ENCODE peak calls at places on chromosomes 4 and X, in six cellular contexts. I, Y, W, X, O and D are unnamed samples. For H3K4me1, the result is how much of the 10 kb centered on the place peaks cover.

GRCh38 chrX:69398881-69399280 is 105.2 kb upstream of the NALF2 start:
- DNase-seq in I (no peak), Y (no peak), W (no peak), X (no peak), O (no peak), D (no peak)

GRCh38 chr4:186722856-186723206 is 825 bp downstream of the FAT1 start:
- DNase-seq in I (no peak), Y (no peak), W (no peak), X (no peak), O (no peak), D (no peak)

GRCh38 chr4:144709159-144709558 is 63.2 kb downstream of the HHIP start:
- DNase-seq in I (no peak), Y (no peak), W (peak), X (no peak), O (peak), D (no peak)

GRCh38 chrX:111035256-111035655 is 60.7 kb upstream of the PAK3 start:
- DNase-seq in I (no peak), Y (no peak), W (no peak), X (no peak), O (no peak), D (no peak)

GRCh38 chrX:135974279-135974856 is 580 bp upstream of the MMGT1 start:
- DNase-seq in I (no peak), Y (peak), W (peak), X (peak), O (peak), D (peak)

GRCh38 chr4:119300072-119300387 is 21.9 kb downstream of the FABP2 start:
- DNase-seq in I (peak), Y (peak), W (peak), X (peak), O (no peak), D (peak)

GRCh38 chr4:188196134-188196735 is 57.0 kb downstream of the TRIML1 start:
- DNase-seq in I (no peak), Y (peak), W (no peak), X (no peak), O (no peak), D (no peak)

GRCh38 chr4:168440442-168441264 is 39.6 kb downstream of the DDX60L start:
- DNase-seq in I (no peak), Y (no peak), W (peak), X (no peak), O (peak), D (no peak)

GRCh38 chr4:126385954-126386353 is 1071.2 kb downstream of the FAT4 start:
- DNase-seq in I (no peak), Y (no peak), W (no peak), X (no peak), O (no peak), D (no peak)

GRCh38 chrX:73817381-73818199 is 254.6 kb downstream of the CHIC1 start:
- DNase-seq in I (no peak), Y (no peak), W (no peak), X (no peak), O (no peak), D (no peak)

GRCh38 chrX:16319929-16320328 is 152.6 kb downstream of the MAGEB17 start:
- DNase-seq in I (no peak), Y (no peak), W (no peak), X (no peak), O (no peak), D (no peak)

GRCh38 chr4:8191136-8191747 is 7.8 kb upstream of the SH3TC1 start:
- DNase-seq in I (peak), Y (no peak), W (peak), X (peak), O (peak), D (no peak)

GRCh38 chrX:41384041-41384705 is 50.2 kb downstream of the DDX3X start:
- DNase-seq in I (peak), Y (no peak), W (no peak), X (peak), O (peak), D (peak)

GRCh38 chr4:76960014-76960413 is 10.5 kb downstream of the SEPTIN11 start:
- DNase-seq in I (no peak), Y (no peak), W (no peak), X (no peak), O (no peak), D (no peak)

GRCh38 chr4:98828801-98829200 is 100.1 kb downstream of the EIF4E start:
- DNase-seq in I (no peak), Y (peak), W (no peak), X (no peak), O (peak), D (no peak)

GRCh38 chrX:114999906-115000305 is 17.5 kb downstream of the IL13RA2 start:
- DNase-seq in I (no peak), Y (no peak), W (no peak), X (no peak), O (no peak), D (no peak)

GRCh38 chr4:687048-687974 is 1.6 kb downstream of the SLC49A3 start:
- DNase-seq in I (peak), Y (peak), W (peak), X (peak), O (peak), D (peak)

GRCh38 chr4:24067781-24068193 is 177.9 kb upstream of the PPARGC1A start:
- DNase-seq in I (peak), Y (no peak), W (no peak), X (no peak), O (no peak), D (no peak)

GRCh38 chr4:98110929-98111328 is 32.3 kb downstream of the STPG2 start:
- DNase-seq in I (no peak), Y (no peak), W (no peak), X (no peak), O (no peak), D (no peak)

GRCh38 chr4:15717126-15717525 is 14.3 kb downstream of the BST1 start:
- DNase-seq in I (no peak), Y (no peak), W (peak), X (no peak), O (no peak), D (no peak)

GRCh38 chrX:65866146-65866545 is 173.7 kb downstream of the VSIG4 start:
- DNase-seq in I (no peak), Y (no peak), W (no peak), X (no peak), O (no peak), D (no peak)

GRCh38 chr4:78325244-78326187 is 226.1 kb upstream of the ANXA3 start:
- DNase-seq in I (no peak), Y (no peak), W (no peak), X (no peak), O (no peak), D (no peak)

GRCh38 chr4:101818362-101818761 is 27.8 kb downstream of the BANK1 start:
- DNase-seq in I (no peak), Y (no peak), W (no peak), X (no peak), O (no peak), D (no peak)

GRCh38 chr4:118849867-118850812 is 14.2 kb upstream of the SEC24D start:
- DNase-seq in I (no peak), Y (no peak), W (peak), X (no peak), O (no peak), D (no peak)

GRCh38 chr4:60656171-60656570 is 544.0 kb upstream of the ADGRL3 start:
- DNase-seq in I (no peak), Y (no peak), W (no peak), X (no peak), O (no peak), D (no peak)

GRCh38 chrX:150907474-150907873 is 9.0 kb upstream of the CD99L2 start:
- DNase-seq in I (no peak), Y (no peak), W (no peak), X (no peak), O (no peak), D (no peak)

GRCh38 chr4:85864806-85865205 is 389.9 kb downstream of the ARHGAP24 start:
- DNase-seq in I (no peak), Y (no peak), W (no peak), X (no peak), O (no peak), D (no peak)

DNA sequence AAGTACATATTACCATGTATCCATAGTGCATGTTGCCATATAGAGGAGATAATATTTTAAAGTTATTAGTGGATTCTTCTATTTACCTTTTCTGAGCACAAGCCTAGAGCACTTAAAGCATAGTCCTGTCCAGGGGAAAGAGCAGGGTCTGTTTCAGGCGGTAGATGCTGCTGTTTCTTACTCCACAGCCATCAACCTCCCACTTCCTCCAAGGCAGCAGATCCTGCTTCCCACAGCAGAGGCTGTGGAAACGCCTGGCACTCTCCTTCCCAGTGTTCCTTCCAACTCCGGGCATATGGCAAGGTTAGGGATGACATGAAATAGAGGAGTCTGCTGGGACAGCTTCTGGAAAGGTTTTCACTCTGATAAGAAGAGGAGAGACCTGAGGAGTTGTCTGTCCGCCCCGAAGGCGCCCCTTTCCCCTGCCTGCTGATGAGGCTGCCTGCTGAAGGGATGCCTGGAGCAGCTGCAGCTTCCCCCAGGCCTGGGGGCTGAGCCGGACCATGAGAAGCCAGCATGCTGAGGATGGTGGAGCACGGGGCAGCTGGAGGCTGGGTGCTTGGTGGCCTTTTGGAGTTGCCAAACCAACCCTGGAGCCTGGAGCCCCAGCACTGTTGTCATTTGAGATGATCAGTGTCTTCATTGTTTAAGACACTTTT is 43.9 kb upstream of the SLC25A4 start:
- DNase-seq in I (no peak), Y (no peak), W (no peak), X (no peak), O (no peak), D (no peak)
- TF ChIP-seq CTCF in I (no peak), Y (no peak), W (no peak), X (no peak), O (no peak), D (no peak)

GRCh38 chr4:146381263-146381872 is 140.4 kb downstream of the SLC10A7 start:
- DNase-seq in I (no peak), Y (peak), W (peak), X (no peak), O (no peak), D (no peak)
- H3K4me1 ChIP-seq in I (under half), Y (under half), W (under half), X (under half), O (under half), D (under half)

GRCh38 chr4:109301691-109302365 is 630 bp downstream of the COL25A1 start:
- DNase-seq in I (no peak), Y (peak), W (no peak), X (no peak), O (no peak), D (no peak)

GRCh38 chr4:109298279-109299010 is 4.0 kb downstream of the COL25A1 start:
- DNase-seq in I (no peak), Y (peak), W (peak), X (no peak), O (peak), D (no peak)

GRCh38 chr4:109303141-109303499 is 662 bp upstream of the COL25A1 start:
- DNase-seq in I (no peak), Y (no peak), W (peak), X (no peak), O (no peak), D (no peak)

GRCh38 chr4:109302366-109303140 is at the start of gene COL25A1:
- DNase-seq in I (peak), Y (peak), W (peak), X (peak), O (no peak), D (no peak)
- TF ChIP-seq POLR2AphosphoS5 in I (no peak), Y (no peak), W (no peak), X (no peak), O (no peak), D (no peak)

DNA sequence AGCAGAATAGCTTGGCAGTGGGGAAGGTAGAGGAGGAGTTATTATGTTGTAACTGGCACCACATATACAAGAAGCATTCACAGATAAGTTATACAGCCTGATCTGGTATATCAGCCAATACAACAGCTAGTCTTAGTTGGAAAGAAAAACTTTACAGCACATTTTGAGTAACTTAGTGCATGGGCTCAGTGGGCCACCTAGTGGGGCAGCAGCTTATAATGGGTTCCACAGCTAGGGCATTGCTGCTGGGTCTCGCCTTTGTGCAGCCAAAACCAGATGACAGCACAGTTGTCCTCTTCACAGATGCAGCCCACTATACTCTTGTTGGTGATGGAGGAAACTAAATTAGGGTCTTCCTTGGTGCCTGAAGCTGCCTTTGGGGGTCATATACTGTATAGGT is 448.1 kb upstream of the RASGEF1B start:
- DNase-seq in I (no peak), Y (no peak), W (no peak), X (no peak), O (no peak), D (no peak)
- TF ChIP-seq CTCF in I (no peak), Y (no peak), W (no peak), X (no peak), O (peak), D (no peak)

GRCh38 chr4:107654694-107655093 is 65.3 kb downstream of the PAPSS1 start:
- DNase-seq in I (no peak), Y (no peak), W (no peak), X (no peak), O (no peak), D (no peak)

GRCh38 chr4:107655289-107655688 is 64.7 kb downstream of the PAPSS1 start:
- DNase-seq in I (no peak), Y (no peak), W (no peak), X (no peak), O (no peak), D (no peak)

GRCh38 chr4:107658400-107659326 is 61.4 kb downstream of the PAPSS1 start:
- DNase-seq in I (no peak), Y (no peak), W (peak), X (no peak), O (no peak), D (no peak)
- H3K4me1 ChIP-seq in I (under half), Y (under half), W (under half), X (under half), O (under half), D (under half)